ENCODE peak calls at places on chromosome 4, in ten cellular contexts. One of them, this sample, is unnamed.

GRCh38 chr4:123479944-123480343 is 83.3 kb downstream of the SPRY1 start:
- DNase-seq in SK-N-SH: no peak
- DNase-seq in CD8-positive, alpha-beta memory T cell: no peak
- DNase-seq in iris pigment epithelial cell: peak
- DNase-seq in tibial artery: no peak
- DNase-seq in left colon: no peak
- DNase-seq in G401: peak
- DNase-seq in activated CD4-positive, alpha-beta T cell treated with anti-CD3 and anti-CD28 coated beads, Interleukin-2, amount 10 ng/mL, durations not matched to agents 7 days and 5 days: no peak
- DNase-seq in NCI-H748 treated with DMSO at 0.1 percent for 48 hours: no peak
- DNase-seq in stimulated activated CD4-positive, alpha-beta T cell treated with anti-CD3 and anti-CD28 coated beads, Interleukin-1b, Interleukin-23, amount 100 ng/mL, for 1 hour: no peak
- DNase-seq in this sample: no peak

GRCh38 chr4:95728145-95728544 is 111.7 kb upstream of the PDHA2 start:
- DNase-seq in stimulated activated CD4-positive, alpha-beta T cell treated with anti-CD3 and anti-CD28 coated beads, Interleukin-1b, Interleukin-23, amount 100 ng/mL, for 1 hour: no peak
- DNase-seq in SK-N-SH: no peak
- DNase-seq in tibial artery: no peak
- DNase-seq in iris pigment epithelial cell: peak
- DNase-seq in NCI-H748 treated with DMSO at 0.1 percent for 48 hours: no peak
- DNase-seq in G401: no peak
- DNase-seq in left colon: no peak
- DNase-seq in CD8-positive, alpha-beta memory T cell: no peak
- DNase-seq in activated CD4-positive, alpha-beta T cell treated with anti-CD3 and anti-CD28 coated beads, Interleukin-2, amount 10 ng/mL, durations not matched to agents 7 days and 5 days: no peak
- DNase-seq in this sample: no peak

GRCh38 chr4:150080335-150080734 is 2.1 kb downstream of the DCLK2 start:
- DNase-seq in activated CD4-positive, alpha-beta T cell treated with anti-CD3 and anti-CD28 coated beads, Interleukin-2, amount 10 ng/mL, durations not matched to agents 7 days and 5 days: no peak
- DNase-seq in CD8-positive, alpha-beta memory T cell: no peak
- DNase-seq in iris pigment epithelial cell: no peak
- DNase-seq in tibial artery: no peak
- DNase-seq in G401: peak
- DNase-seq in NCI-H748 treated with DMSO at 0.1 percent for 48 hours: no peak
- DNase-seq in SK-N-SH: no peak
- DNase-seq in stimulated activated CD4-positive, alpha-beta T cell treated with anti-CD3 and anti-CD28 coated beads, Interleukin-1b, Interleukin-23, amount 100 ng/mL, for 1 hour: no peak
- DNase-seq in left colon: no peak
- DNase-seq in this sample: no peak

GRCh38 chr4:73533515-73534422 is 52.2 kb downstream of the AFM start:
- DNase-seq in iris pigment epithelial cell: no peak
- DNase-seq in stimulated activated CD4-positive, alpha-beta T cell treated with anti-CD3 and anti-CD28 coated beads, Interleukin-1b, Interleukin-23, amount 100 ng/mL, for 1 hour: no peak
- DNase-seq in NCI-H748 treated with DMSO at 0.1 percent for 48 hours: no peak
- DNase-seq in activated CD4-positive, alpha-beta T cell treated with anti-CD3 and anti-CD28 coated beads, Interleukin-2, amount 10 ng/mL, durations not matched to agents 7 days and 5 days: no peak
- DNase-seq in tibial artery: no peak
- DNase-seq in G401: no peak
- DNase-seq in CD8-positive, alpha-beta memory T cell: no peak
- DNase-seq in SK-N-SH: no peak
- DNase-seq in left colon: no peak
- DNase-seq in this sample: no peak

GRCh38 chr4:147773261-147774184 is 41.6 kb downstream of the ARHGAP10 start:
- DNase-seq in SK-N-SH: no peak
- DNase-seq in NCI-H748 treated with DMSO at 0.1 percent for 48 hours: no peak
- DNase-seq in left colon: no peak
- DNase-seq in iris pigment epithelial cell: peak
- DNase-seq in activated CD4-positive, alpha-beta T cell treated with anti-CD3 and anti-CD28 coated beads, Interleukin-2, amount 10 ng/mL, durations not matched to agents 7 days and 5 days: no peak
- DNase-seq in tibial artery: no peak
- DNase-seq in G401: no peak
- DNase-seq in CD8-positive, alpha-beta memory T cell: no peak
- DNase-seq in stimulated activated CD4-positive, alpha-beta T cell treated with anti-CD3 and anti-CD28 coated beads, Interleukin-1b, Interleukin-23, amount 100 ng/mL, for 1 hour: no peak
- DNase-seq in this sample: no peak

GRCh38 chr4:89204624-89205023 is 93.3 kb downstream of the TIGD2 start:
- DNase-seq in CD8-positive, alpha-beta memory T cell: no peak
- DNase-seq in NCI-H748 treated with DMSO at 0.1 percent for 48 hours: peak
- DNase-seq in SK-N-SH: no peak
- DNase-seq in iris pigment epithelial cell: peak
- DNase-seq in stimulated activated CD4-positive, alpha-beta T cell treated with anti-CD3 and anti-CD28 coated beads, Interleukin-1b, Interleukin-23, amount 100 ng/mL, for 1 hour: no peak
- DNase-seq in left colon: no peak
- DNase-seq in tibial artery: no peak
- DNase-seq in activated CD4-positive, alpha-beta T cell treated with anti-CD3 and anti-CD28 coated beads, Interleukin-2, amount 10 ng/mL, durations not matched to agents 7 days and 5 days: no peak
- DNase-seq in G401: peak
- DNase-seq in this sample: no peak

GRCh38 chr4:1767058-1767769 is 25.9 kb upstream of the FGFR3 start:
- DNase-seq in SK-N-SH: peak
- DNase-seq in tibial artery: no peak
- DNase-seq in stimulated activated CD4-positive, alpha-beta T cell treated with anti-CD3 and anti-CD28 coated beads, Interleukin-1b, Interleukin-23, amount 100 ng/mL, for 1 hour: no peak
- DNase-seq in iris pigment epithelial cell: no peak
- DNase-seq in left colon: no peak
- DNase-seq in G401: no peak
- DNase-seq in NCI-H748 treated with DMSO at 0.1 percent for 48 hours: no peak
- DNase-seq in activated CD4-positive, alpha-beta T cell treated with anti-CD3 and anti-CD28 coated beads, Interleukin-2, amount 10 ng/mL, durations not matched to agents 7 days and 5 days: no peak
- DNase-seq in CD8-positive, alpha-beta memory T cell: no peak
- DNase-seq in this sample: no peak

GRCh38 chr4:6273661-6273990 is 4.0 kb downstream of the WFS1 start:
- DNase-seq in tibial artery: no peak
- DNase-seq in activated CD4-positive, alpha-beta T cell treated with anti-CD3 and anti-CD28 coated beads, Interleukin-2, amount 10 ng/mL, durations not matched to agents 7 days and 5 days: no peak
- DNase-seq in iris pigment epithelial cell: no peak
- DNase-seq in left colon: no peak
- DNase-seq in NCI-H748 treated with DMSO at 0.1 percent for 48 hours: no peak
- DNase-seq in stimulated activated CD4-positive, alpha-beta T cell treated with anti-CD3 and anti-CD28 coated beads, Interleukin-1b, Interleukin-23, amount 100 ng/mL, for 1 hour: no peak
- DNase-seq in G401: no peak
- DNase-seq in CD8-positive, alpha-beta memory T cell: no peak
- DNase-seq in SK-N-SH: no peak
- DNase-seq in this sample: no peak

GRCh38 chr4:41245983-41246382 is 10.7 kb upstream of the UCHL1 start:
- DNase-seq in G401: no peak
- DNase-seq in NCI-H748 treated with DMSO at 0.1 percent for 48 hours: no peak
- DNase-seq in SK-N-SH: no peak
- DNase-seq in left colon: no peak
- DNase-seq in CD8-positive, alpha-beta memory T cell: no peak
- DNase-seq in tibial artery: no peak
- DNase-seq in stimulated activated CD4-positive, alpha-beta T cell treated with anti-CD3 and anti-CD28 coated beads, Interleukin-1b, Interleukin-23, amount 100 ng/mL, for 1 hour: no peak
- DNase-seq in activated CD4-positive, alpha-beta T cell treated with anti-CD3 and anti-CD28 coated beads, Interleukin-2, amount 10 ng/mL, durations not matched to agents 7 days and 5 days: no peak
- DNase-seq in iris pigment epithelial cell: no peak
- DNase-seq in this sample: no peak

GRCh38 chr4:71260544-71260943 is 78.3 kb upstream of the SLC4A4 start:
- DNase-seq in tibial artery: no peak
- DNase-seq in CD8-positive, alpha-beta memory T cell: no peak
- DNase-seq in left colon: no peak
- DNase-seq in activated CD4-positive, alpha-beta T cell treated with anti-CD3 and anti-CD28 coated beads, Interleukin-2, amount 10 ng/mL, durations not matched to agents 7 days and 5 days: no peak
- DNase-seq in iris pigment epithelial cell: no peak
- DNase-seq in G401: no peak
- DNase-seq in stimulated activated CD4-positive, alpha-beta T cell treated with anti-CD3 and anti-CD28 coated beads, Interleukin-1b, Interleukin-23, amount 100 ng/mL, for 1 hour: no peak
- DNase-seq in NCI-H748 treated with DMSO at 0.1 percent for 48 hours: no peak
- DNase-seq in SK-N-SH: no peak
- DNase-seq in this sample: no peak

GRCh38 chr4:123037809-123038208 is 115.4 kb upstream of the NUDT6 start:
- DNase-seq in CD8-positive, alpha-beta memory T cell: no peak
- DNase-seq in G401: no peak
- DNase-seq in activated CD4-positive, alpha-beta T cell treated with anti-CD3 and anti-CD28 coated beads, Interleukin-2, amount 10 ng/mL, durations not matched to agents 7 days and 5 days: no peak
- DNase-seq in tibial artery: no peak
- DNase-seq in NCI-H748 treated with DMSO at 0.1 percent for 48 hours: no peak
- DNase-seq in iris pigment epithelial cell: peak
- DNase-seq in stimulated activated CD4-positive, alpha-beta T cell treated with anti-CD3 and anti-CD28 coated beads, Interleukin-1b, Interleukin-23, amount 100 ng/mL, for 1 hour: no peak
- DNase-seq in SK-N-SH: no peak
- DNase-seq in left colon: no peak
- DNase-seq in this sample: no peak

GRCh38 chr4:138522366-138522765 is 280.2 kb upstream of the SLC7A11 start:
- DNase-seq in activated CD4-positive, alpha-beta T cell treated with anti-CD3 and anti-CD28 coated beads, Interleukin-2, amount 10 ng/mL, durations not matched to agents 7 days and 5 days: no peak
- DNase-seq in iris pigment epithelial cell: peak
- DNase-seq in left colon: no peak
- DNase-seq in NCI-H748 treated with DMSO at 0.1 percent for 48 hours: peak
- DNase-seq in G401: peak
- DNase-seq in SK-N-SH: no peak
- DNase-seq in stimulated activated CD4-positive, alpha-beta T cell treated with anti-CD3 and anti-CD28 coated beads, Interleukin-1b, Interleukin-23, amount 100 ng/mL, for 1 hour: no peak
- DNase-seq in tibial artery: no peak
- DNase-seq in CD8-positive, alpha-beta memory T cell: no peak
- DNase-seq in this sample: no peak

GRCh38 chr4:137524642-137525384 is 7.5 kb downstream of the PCDH18 start:
- DNase-seq in left colon: no peak
- DNase-seq in tibial artery: no peak
- DNase-seq in NCI-H748 treated with DMSO at 0.1 percent for 48 hours: no peak
- DNase-seq in iris pigment epithelial cell: peak
- DNase-seq in G401: no peak
- DNase-seq in CD8-positive, alpha-beta memory T cell: no peak
- DNase-seq in activated CD4-positive, alpha-beta T cell treated with anti-CD3 and anti-CD28 coated beads, Interleukin-2, amount 10 ng/mL, durations not matched to agents 7 days and 5 days: no peak
- DNase-seq in stimulated activated CD4-positive, alpha-beta T cell treated with anti-CD3 and anti-CD28 coated beads, Interleukin-1b, Interleukin-23, amount 100 ng/mL, for 1 hour: no peak
- DNase-seq in SK-N-SH: no peak
- DNase-seq in this sample: no peak

GRCh38 chr4:148515248-148515647 is 73.0 kb upstream of the NR3C2 start:
- DNase-seq in NCI-H748 treated with DMSO at 0.1 percent for 48 hours: no peak
- DNase-seq in CD8-positive, alpha-beta memory T cell: no peak
- DNase-seq in G401: no peak
- DNase-seq in tibial artery: no peak
- DNase-seq in activated CD4-positive, alpha-beta T cell treated with anti-CD3 and anti-CD28 coated beads, Interleukin-2, amount 10 ng/mL, durations not matched to agents 7 days and 5 days: no peak
- DNase-seq in SK-N-SH: no peak
- DNase-seq in stimulated activated CD4-positive, alpha-beta T cell treated with anti-CD3 and anti-CD28 coated beads, Interleukin-1b, Interleukin-23, amount 100 ng/mL, for 1 hour: no peak
- DNase-seq in left colon: no peak
- DNase-seq in iris pigment epithelial cell: peak
- DNase-seq in this sample: no peak

GRCh38 chr4:137905930-137906329 is 336.2 kb downstream of the SLC7A11 start:
- DNase-seq in NCI-H748 treated with DMSO at 0.1 percent for 48 hours: no peak
- DNase-seq in SK-N-SH: no peak
- DNase-seq in left colon: no peak
- DNase-seq in activated CD4-positive, alpha-beta T cell treated with anti-CD3 and anti-CD28 coated beads, Interleukin-2, amount 10 ng/mL, durations not matched to agents 7 days and 5 days: no peak
- DNase-seq in stimulated activated CD4-positive, alpha-beta T cell treated with anti-CD3 and anti-CD28 coated beads, Interleukin-1b, Interleukin-23, amount 100 ng/mL, for 1 hour: no peak
- DNase-seq in G401: no peak
- DNase-seq in iris pigment epithelial cell: peak
- DNase-seq in tibial artery: no peak
- DNase-seq in CD8-positive, alpha-beta memory T cell: no peak
- DNase-seq in this sample: no peak

GRCh38 chr4:13980317-13980716 is 352.8 kb upstream of the BOD1L1 start:
- DNase-seq in NCI-H748 treated with DMSO at 0.1 percent for 48 hours: no peak
- DNase-seq in CD8-positive, alpha-beta memory T cell: no peak
- DNase-seq in tibial artery: no peak
- DNase-seq in G401: no peak
- DNase-seq in stimulated activated CD4-positive, alpha-beta T cell treated with anti-CD3 and anti-CD28 coated beads, Interleukin-1b, Interleukin-23, amount 100 ng/mL, for 1 hour: no peak
- DNase-seq in SK-N-SH: no peak
- DNase-seq in activated CD4-positive, alpha-beta T cell treated with anti-CD3 and anti-CD28 coated beads, Interleukin-2, amount 10 ng/mL, durations not matched to agents 7 days and 5 days: no peak
- DNase-seq in left colon: no peak
- DNase-seq in iris pigment epithelial cell: peak
- DNase-seq in this sample: no peak

GRCh38 chr4:83364312-83364711 is 29.7 kb upstream of the HPSE start:
- DNase-seq in SK-N-SH: no peak
- DNase-seq in activated CD4-positive, alpha-beta T cell treated with anti-CD3 and anti-CD28 coated beads, Interleukin-2, amount 10 ng/mL, durations not matched to agents 7 days and 5 days: no peak
- DNase-seq in iris pigment epithelial cell: no peak
- DNase-seq in G401: no peak
- DNase-seq in stimulated activated CD4-positive, alpha-beta T cell treated with anti-CD3 and anti-CD28 coated beads, Interleukin-1b, Interleukin-23, amount 100 ng/mL, for 1 hour: no peak
- DNase-seq in CD8-positive, alpha-beta memory T cell: no peak
- DNase-seq in left colon: no peak
- DNase-seq in tibial artery: no peak
- DNase-seq in NCI-H748 treated with DMSO at 0.1 percent for 48 hours: no peak
- DNase-seq in this sample: no peak

GRCh38 chr4:59698041-59698440 is 1502.1 kb upstream of the ADGRL3 start:
- DNase-seq in SK-N-SH: no peak
- DNase-seq in G401: no peak
- DNase-seq in NCI-H748 treated with DMSO at 0.1 percent for 48 hours: no peak
- DNase-seq in CD8-positive, alpha-beta memory T cell: no peak
- DNase-seq in left colon: no peak
- DNase-seq in activated CD4-positive, alpha-beta T cell treated with anti-CD3 and anti-CD28 coated beads, Interleukin-2, amount 10 ng/mL, durations not matched to agents 7 days and 5 days: no peak
- DNase-seq in tibial artery: no peak
- DNase-seq in iris pigment epithelial cell: no peak
- DNase-seq in stimulated activated CD4-positive, alpha-beta T cell treated with anti-CD3 and anti-CD28 coated beads, Interleukin-1b, Interleukin-23, amount 100 ng/mL, for 1 hour: no peak
- DNase-seq in this sample: no peak

This sample was measured in suprapubic skin.